ENCODE peak calls at places on chromosomes 12 and 14, in eight cellular contexts. N is dermis blood vessel endothelial cell; B is NCI-H748 treated with DMSO at 0.1 percent for 48 hours; I is left cardiac atrium; E is psoas muscle; Z is right cardiac atrium; G is activated CD4-positive, alpha-beta T cell treated with anti-CD3 and anti-CD28 coated beads for 4 hours; W is left ventricle myocardium inferior. D is an unnamed sample.

GRCh38 chr12:4685317-4685716 is 34.9 kb upstream of the GALNT8 start:
- DNase-seq in I (no peak), Z (no peak), B (peak), N (no peak), E (no peak), W (no peak), G (no peak), D (no peak)

GRCh38 chr12:70365648-70366518 is at the start of gene KCNMB4:
- DNase-seq in Z (peak), B (peak), W (peak), G (peak), E (peak), I (peak), N (peak), D (no peak)

GRCh38 chr14:23118506-23119361 is at the start of gene CEBPE:
- DNase-seq in B (no peak), G (no peak), N (no peak), E (no peak), W (no peak), Z (no peak), I (no peak), D (no peak)

GRCh38 chr12:75135021-75135420 is 74.6 kb downstream of the KCNC2 start:
- DNase-seq in W (no peak), Z (no peak), E (no peak), N (no peak), I (no peak), B (no peak), G (no peak), D (no peak)

GRCh38 chr12:1907652-1908611 is 10.5 kb downstream of the CACNA2D4 start:
- DNase-seq in G (peak), Z (peak), N (peak), W (no peak), I (no peak), B (no peak), E (no peak), D (no peak)

GRCh38 chr12:49664591-49665146 is 41.3 kb downstream of the PRPF40B start:
- DNase-seq in N (peak), I (no peak), E (no peak), Z (peak), W (no peak), B (no peak), G (no peak), D (no peak)

GRCh38 chr14:79915411-79915810 is 295.9 kb downstream of the DIO2 start:
- DNase-seq in B (no peak), W (no peak), N (no peak), E (no peak), G (no peak), I (no peak), Z (no peak), D (no peak)

GRCh38 chr14:34766611-34767010 is 52.2 kb upstream of the CFL2 start:
- DNase-seq in Z (no peak), I (no peak), W (no peak), N (no peak), E (no peak), G (no peak), B (no peak), D (no peak)

GRCh38 chr14:24941719-24942118 is 108.2 kb downstream of the STXBP6 start:
- DNase-seq in B (peak), E (no peak), N (no peak), Z (no peak), I (no peak), G (no peak), W (no peak), D (no peak)

GRCh38 chr12:15541996-15542631 is 219.8 kb downstream of the PTPRO start:
- DNase-seq in Z (no peak), B (no peak), G (no peak), I (no peak), N (no peak), E (no peak), W (no peak), D (no peak)

GRCh38 chr12:132659146-132659545 is 28.0 kb downstream of the POLE start:
- DNase-seq in Z (no peak), N (no peak), E (no peak), I (no peak), W (no peak), G (no peak), B (no peak), D (no peak)

GRCh38 chr12:49098035-49098451 is 3.4 kb upstream of the DHH start:
- DNase-seq in B (peak), Z (peak), G (peak), W (peak), E (no peak), I (no peak), N (peak), D (no peak)

GRCh38 chr14:103735439-103735814 is 19.8 kb downstream of the ZFYVE21 start:
- DNase-seq in W (no peak), I (no peak), Z (no peak), E (no peak), G (no peak), N (peak), B (no peak), D (no peak)

GRCh38 chr14:39322807-39323206 is 89.1 kb downstream of the MIA2 start:
- DNase-seq in Z (no peak), N (peak), B (no peak), G (no peak), E (no peak), I (no peak), W (no peak), D (no peak)

GRCh38 chr14:75389679-75390078 is 38.1 kb upstream of the JDP2 start:
- DNase-seq in G (no peak), E (no peak), N (no peak), W (no peak), I (no peak), Z (no peak), B (no peak), D (no peak)

GRCh38 chr14:61750708-61751474 is 11.3 kb upstream of the SNAPC1 start:
- DNase-seq in G (peak), N (peak), W (peak), E (peak), I (peak), Z (peak), B (peak), D (no peak)

GRCh38 chr12:58888131-58888783 is 32.0 kb downstream of the LRIG3 start:
- DNase-seq in I (peak), N (peak), E (no peak), G (no peak), Z (peak), W (peak), B (peak), D (no peak)

GRCh38 chr12:2925322-2925995 is 33.7 kb upstream of the TEAD4 start:
- DNase-seq in I (no peak), B (no peak), E (no peak), G (no peak), N (no peak), Z (no peak), W (no peak), D (no peak)

GRCh38 chr12:664075-664778 is 982 bp upstream of the NINJ2 start:
- DNase-seq in Z (no peak), W (no peak), B (no peak), G (no peak), I (no peak), E (no peak), N (no peak), D (no peak)

GRCh38 chr12:98422809-98423208 is 92.6 kb upstream of the TMPO start:
- DNase-seq in N (peak), G (no peak), W (no peak), B (peak), Z (no peak), I (no peak), E (no peak), D (no peak)

GRCh38 chr14:84987042-84987441 is 542.9 kb upstream of the FLRT2 start:
- DNase-seq in G (no peak), I (no peak), W (no peak), N (no peak), E (no peak), Z (no peak), B (no peak), D (no peak)

GRCh38 chr14:22850944-22851790 is 14.8 kb downstream of the MMP14 start:
- DNase-seq in I (peak), W (peak), G (no peak), E (peak), N (peak), Z (peak), B (no peak), D (no peak)

GRCh38 chr12:14384783-14385638 is 19.5 kb downstream of the ATF7IP start:
- DNase-seq in N (peak), B (no peak), Z (no peak), I (peak), G (peak), E (no peak), W (no peak), D (no peak)

GRCh38 chr12:122859303-122860051 is 24.2 kb downstream of the HIP1R start:
- DNase-seq in G (no peak), W (no peak), Z (peak), E (no peak), I (no peak), B (no peak), N (no peak), D (no peak)

GRCh38 chr12:52534482-52534881 is 14.3 kb upstream of the KRT5 start:
- DNase-seq in I (no peak), G (no peak), B (no peak), W (no peak), N (no peak), E (no peak), Z (no peak), D (no peak)

GRCh38 chr14:104882991-104883660 is 18.1 kb downstream of the CEP170B start:
- DNase-seq in I (no peak), B (no peak), E (peak), W (peak), N (no peak), G (no peak), Z (peak), D (no peak)

GRCh38 chr14:23379331-23380196 is 2.7 kb downstream of the CMTM5 start:
- DNase-seq in E (peak), B (peak), I (peak), W (peak), Z (peak), N (peak), G (peak), D (no peak)

GRCh38 chr14:68846466-68846865 is 53.6 kb upstream of the ZFP36L1 start:
- DNase-seq in E (no peak), G (no peak), I (no peak), Z (no peak), B (no peak), W (no peak), N (no peak), D (no peak)

GRCh38 chr12:12182926-12183325 is 83.9 kb downstream of the LRP6 start:
- DNase-seq in N (peak), B (peak), I (no peak), G (no peak), Z (no peak), W (no peak), E (no peak), D (no peak)

GRCh38 chr12:26434299-26434915 is 239.0 kb downstream of the SSPN start:
- DNase-seq in N (peak), I (no peak), G (no peak), E (no peak), B (peak), Z (no peak), W (no peak), D (no peak)

GRCh38 chr12:54158581-54158980 is 30.2 kb downstream of the SMUG1 start:
- DNase-seq in B (no peak), N (no peak), I (no peak), W (no peak), Z (no peak), E (no peak), G (no peak), D (no peak)

GRCh38 chr14:85093631-85094330 is 436.2 kb upstream of the FLRT2 start:
- DNase-seq in Z (no peak), E (no peak), W (no peak), G (no peak), N (no peak), I (no peak), B (no peak), D (no peak)

GRCh38 chr12:98188649-98189048 is 326.7 kb upstream of the TMPO start:
- DNase-seq in W (no peak), B (no peak), N (peak), Z (no peak), G (no peak), E (no peak), I (no peak), D (no peak)

GRCh38 chr12:8681129-8681902 is 16.5 kb upstream of the RIMKLB start:
- DNase-seq in B (no peak), G (no peak), W (no peak), E (no peak), Z (no peak), N (peak), I (no peak), D (no peak)

GRCh38 chr12:75812341-75813018 is 219.1 kb downstream of the PHLDA1 start:
- DNase-seq in B (peak), I (no peak), N (no peak), Z (no peak), G (no peak), E (no peak), W (no peak), D (no peak)

GRCh38 chr12:102465762-102466560 is 14.4 kb downstream of the IGF1 start:
- DNase-seq in E (no peak), N (no peak), G (no peak), I (no peak), Z (no peak), W (no peak), B (no peak), D (no peak)